ENCODE peak calls at places on chromosomes 4 and X, in seven cellular contexts. One of them, this sample, is unnamed.

GRCh38 chr4:74038161-74039064 is at the start of gene CXCL3:
- DNase-seq in IMR-90: peak; percentile 40
- DNase-seq in transverse colon: peak; percentile 86
- DNase-seq in SJSA1: peak; percentile 70
- DNase-seq in aorta: peak; percentile 89
- DNase-seq in heart left ventricle: peak; percentile 80
- DNase-seq in Peyer's patch: peak; percentile 82
- DNase-seq in this sample: peak; percentile 75

GRCh38 chr4:173399016-173399415 is at the start of gene SCRG1:
- DNase-seq in IMR-90: peak; percentile 4
- DNase-seq in transverse colon: no peak
- DNase-seq in heart left ventricle: peak; percentile 35
- DNase-seq in Peyer's patch: no peak
- DNase-seq in SJSA1: no peak
- DNase-seq in aorta: peak; percentile 61
- DNase-seq in this sample: no peak

GRCh38 chr4:107825072-107825789 is 499 bp downstream of the SGMS2 start:
- DNase-seq in heart left ventricle: peak; percentile 41
- DNase-seq in IMR-90: peak; percentile 39
- DNase-seq in transverse colon: peak; percentile 58
- DNase-seq in SJSA1: peak; percentile 64
- DNase-seq in Peyer's patch: peak; percentile 58
- DNase-seq in aorta: peak; percentile 47
- DNase-seq in this sample: peak; percentile 69

GRCh38 chr4:114997596-114997995 is 115.8 kb downstream of the NDST4 start:
- DNase-seq in heart left ventricle: no peak
- DNase-seq in SJSA1: peak; percentile 5
- DNase-seq in transverse colon: no peak
- DNase-seq in aorta: no peak
- DNase-seq in Peyer's patch: no peak
- DNase-seq in IMR-90: no peak
- DNase-seq in this sample: no peak

GRCh38 chr4:27360651-27361347 is 500.2 kb downstream of the STIM2 start:
- DNase-seq in Peyer's patch: no peak
- DNase-seq in transverse colon: no peak
- DNase-seq in SJSA1: peak; percentile 35
- DNase-seq in aorta: no peak
- DNase-seq in IMR-90: peak; percentile 4
- DNase-seq in heart left ventricle: peak; percentile 5
- DNase-seq in this sample: no peak

GRCh38 chrX:74372272-74372671 is 49.0 kb upstream of the SLC16A2 start:
- DNase-seq in transverse colon: no peak
- DNase-seq in Peyer's patch: no peak
- DNase-seq in IMR-90: no peak
- DNase-seq in heart left ventricle: no peak
- DNase-seq in aorta: no peak
- DNase-seq in SJSA1: no peak
- DNase-seq in this sample: no peak

GRCh38 chrX:110146521-110146920 is 143.6 kb downstream of the TMEM164 start:
- DNase-seq in SJSA1: peak; percentile 25
- DNase-seq in transverse colon: peak; percentile 35
- DNase-seq in Peyer's patch: peak; percentile 64
- DNase-seq in aorta: no peak
- DNase-seq in IMR-90: peak; percentile 48
- DNase-seq in heart left ventricle: peak; percentile 10
- DNase-seq in this sample: peak; percentile 45

GRCh38 chr4:107625503-107625902 is 94.5 kb downstream of the PAPSS1 start:
- DNase-seq in SJSA1: no peak
- DNase-seq in transverse colon: no peak
- DNase-seq in Peyer's patch: no peak
- DNase-seq in IMR-90: no peak
- DNase-seq in heart left ventricle: no peak
- DNase-seq in aorta: no peak
- DNase-seq in this sample: no peak

GRCh38 chr4:18366762-18367358 is 345.3 kb upstream of the LCORL start:
- DNase-seq in IMR-90: peak; percentile 6
- DNase-seq in heart left ventricle: no peak
- DNase-seq in aorta: no peak
- DNase-seq in transverse colon: no peak
- DNase-seq in Peyer's patch: no peak
- DNase-seq in SJSA1: no peak
- DNase-seq in this sample: peak; percentile 6

GRCh38 chr4:171759274-171759673 is 53.9 kb upstream of the GALNTL6 start:
- DNase-seq in IMR-90: no peak
- DNase-seq in transverse colon: no peak
- DNase-seq in SJSA1: no peak
- DNase-seq in aorta: no peak
- DNase-seq in heart left ventricle: no peak
- DNase-seq in Peyer's patch: no peak
- DNase-seq in this sample: no peak

GRCh38 chr4:75555294-75556164 is at the start of gene ODAPH:
- DNase-seq in heart left ventricle: no peak
- DNase-seq in SJSA1: peak; percentile 20
- DNase-seq in IMR-90: peak; percentile 58
- DNase-seq in aorta: no peak
- DNase-seq in Peyer's patch: peak; percentile 74
- DNase-seq in transverse colon: peak; percentile 38
- DNase-seq in this sample: no peak

GRCh38 chrX:39163585-39163984 is 362.3 kb downstream of the MID1IP1 start:
- DNase-seq in Peyer's patch: no peak
- DNase-seq in SJSA1: no peak
- DNase-seq in aorta: no peak
- DNase-seq in heart left ventricle: no peak
- DNase-seq in IMR-90: no peak
- DNase-seq in transverse colon: no peak
- DNase-seq in this sample: no peak

GRCh38 chr4:39464886-39465501 is 6.1 kb downstream of the LIAS start:
- DNase-seq in Peyer's patch: no peak
- DNase-seq in SJSA1: peak; percentile 25
- DNase-seq in IMR-90: peak; percentile 92
- DNase-seq in heart left ventricle: no peak
- DNase-seq in aorta: no peak
- DNase-seq in transverse colon: no peak
- DNase-seq in this sample: no peak

GRCh38 chr4:17781072-17781830 is at the start of gene FAM184B:
- DNase-seq in IMR-90: no peak
- DNase-seq in heart left ventricle: no peak
- DNase-seq in SJSA1: no peak
- DNase-seq in aorta: peak; percentile 45
- DNase-seq in Peyer's patch: no peak
- DNase-seq in transverse colon: no peak
- DNase-seq in this sample: no peak

GRCh38 chrX:55818673-55819375 is 101.3 kb downstream of the RRAGB start:
- DNase-seq in transverse colon: no peak
- DNase-seq in SJSA1: no peak
- DNase-seq in heart left ventricle: no peak
- DNase-seq in aorta: no peak
- DNase-seq in IMR-90: no peak
- DNase-seq in Peyer's patch: no peak
- DNase-seq in this sample: no peak

GRCh38 chr4:60241886-60242285 is 958.2 kb upstream of the ADGRL3 start:
- DNase-seq in transverse colon: no peak
- DNase-seq in aorta: no peak
- DNase-seq in IMR-90: no peak
- DNase-seq in Peyer's patch: no peak
- DNase-seq in SJSA1: no peak
- DNase-seq in heart left ventricle: no peak
- DNase-seq in this sample: no peak

GRCh38 chr4:121096629-121097028 is 24.3 kb upstream of the NDNF start:
- DNase-seq in transverse colon: no peak
- DNase-seq in Peyer's patch: no peak
- DNase-seq in heart left ventricle: no peak
- DNase-seq in aorta: no peak
- DNase-seq in IMR-90: peak; percentile 52
- DNase-seq in SJSA1: no peak
- DNase-seq in this sample: no peak

GRCh38 chr4:8907596-8908205 is 36.1 kb upstream of the HMX1 start:
- DNase-seq in heart left ventricle: no peak
- DNase-seq in IMR-90: no peak
- DNase-seq in SJSA1: no peak
- DNase-seq in Peyer's patch: peak; percentile 23
- DNase-seq in transverse colon: no peak
- DNase-seq in aorta: peak; percentile 25
- DNase-seq in this sample: peak; percentile 5

GRCh38 chr4:2178986-2179385 is 62.9 kb downstream of the HAUS3 start:
- DNase-seq in IMR-90: no peak
- DNase-seq in Peyer's patch: no peak
- DNase-seq in transverse colon: no peak
- DNase-seq in heart left ventricle: no peak
- DNase-seq in SJSA1: no peak
- DNase-seq in aorta: no peak
- DNase-seq in this sample: no peak

GRCh38 chr4:55611358-55612059 is 19.5 kb upstream of the PDCL2 start:
- DNase-seq in aorta: no peak
- DNase-seq in heart left ventricle: no peak
- DNase-seq in IMR-90: no peak
- DNase-seq in transverse colon: no peak
- DNase-seq in Peyer's patch: no peak
- DNase-seq in SJSA1: no peak
- DNase-seq in this sample: no peak

GRCh38 chr4:70734168-70734954 is 12.6 kb downstream of the RUFY3 start:
- DNase-seq in IMR-90: peak; percentile 55
- DNase-seq in Peyer's patch: peak; percentile 65
- DNase-seq in heart left ventricle: no peak
- DNase-seq in transverse colon: peak; percentile 26
- DNase-seq in SJSA1: peak; percentile 60
- DNase-seq in aorta: no peak
- DNase-seq in this sample: peak; percentile 24

GRCh38 chrX:130799393-130799792 is 103.6 kb downstream of the ENOX2 start:
- DNase-seq in transverse colon: no peak
- DNase-seq in heart left ventricle: no peak
- DNase-seq in aorta: no peak
- DNase-seq in IMR-90: peak; percentile 32
- DNase-seq in Peyer's patch: no peak
- DNase-seq in SJSA1: no peak
- DNase-seq in this sample: no peak

GRCh38 chr4:143352052-143352451 is 15.4 kb downstream of the GAB1 start:
- DNase-seq in IMR-90: no peak
- DNase-seq in Peyer's patch: no peak
- DNase-seq in transverse colon: peak; percentile 64
- DNase-seq in heart left ventricle: no peak
- DNase-seq in SJSA1: peak; percentile 73
- DNase-seq in aorta: no peak
- DNase-seq in this sample: no peak

GRCh38 chr4:109191216-109191615 is 111.2 kb downstream of the COL25A1 start:
- DNase-seq in transverse colon: no peak
- DNase-seq in SJSA1: no peak
- DNase-seq in Peyer's patch: no peak
- DNase-seq in heart left ventricle: no peak
- DNase-seq in IMR-90: no peak
- DNase-seq in aorta: no peak
- DNase-seq in this sample: no peak

GRCh38 chrX:100743009-100743615 is 11.2 kb upstream of the SYTL4 start:
- DNase-seq in heart left ventricle: no peak
- DNase-seq in Peyer's patch: no peak
- DNase-seq in transverse colon: no peak
- DNase-seq in aorta: no peak
- DNase-seq in IMR-90: no peak
- DNase-seq in SJSA1: no peak
- DNase-seq in this sample: no peak

GRCh38 chr4:186688150-186688943 is 35.3 kb downstream of the FAT1 start:
- DNase-seq in transverse colon: no peak
- DNase-seq in aorta: no peak
- DNase-seq in Peyer's patch: no peak
- DNase-seq in heart left ventricle: no peak
- DNase-seq in SJSA1: no peak
- DNase-seq in IMR-90: no peak
- DNase-seq in this sample: no peak

GRCh38 chr4:186693894-186694293 is 29.8 kb downstream of the FAT1 start:
- DNase-seq in aorta: no peak
- DNase-seq in transverse colon: no peak
- DNase-seq in SJSA1: no peak
- DNase-seq in IMR-90: no peak
- DNase-seq in Peyer's patch: no peak
- DNase-seq in heart left ventricle: no peak
- DNase-seq in this sample: no peak

GRCh38 chr4:186693159-186693815 is 30.4 kb downstream of the FAT1 start:
- DNase-seq in SJSA1: peak; percentile 88
- DNase-seq in IMR-90: peak; percentile 87
- DNase-seq in aorta: peak; percentile 89
- DNase-seq in transverse colon: peak; percentile 69
- DNase-seq in Peyer's patch: peak; percentile 61
- DNase-seq in heart left ventricle: peak; percentile 60
- DNase-seq in this sample: peak; percentile 85

GRCh38 chr4:186689476-186689875 is 34.2 kb downstream of the FAT1 start:
- DNase-seq in SJSA1: no peak
- DNase-seq in Peyer's patch: no peak
- DNase-seq in heart left ventricle: no peak
- DNase-seq in aorta: no peak
- DNase-seq in transverse colon: no peak
- DNase-seq in IMR-90: no peak
- DNase-seq in this sample: peak; percentile 19

GRCh38 chr4:186691396-186691795 is 32.3 kb downstream of the FAT1 start:
- DNase-seq in heart left ventricle: no peak
- DNase-seq in SJSA1: no peak
- DNase-seq in transverse colon: no peak
- DNase-seq in Peyer's patch: no peak
- DNase-seq in aorta: no peak
- DNase-seq in IMR-90: no peak
- DNase-seq in this sample: no peak
- H3K27ac ChIP-seq in heart left ventricle: no peak overlapping the region
- H3K27ac ChIP-seq in SJSA1: no peak overlapping the region
- H3K27ac ChIP-seq in transverse colon: no peak overlapping the region
- H3K27ac ChIP-seq in Peyer's patch: no peak overlapping the region
- H3K27ac ChIP-seq in aorta: no peak overlapping the region
- H3K27ac ChIP-seq in IMR-90: no peak overlapping the region
- H3K27ac ChIP-seq in this sample: no peak overlapping the region

GRCh38 chrX:24149346-24150050 is at the start of gene ZFX:
- DNase-seq in transverse colon: peak; percentile 82
- DNase-seq in aorta: peak; percentile 89
- DNase-seq in SJSA1: peak; percentile 64
- DNase-seq in IMR-90: peak; percentile 63
- DNase-seq in heart left ventricle: peak; percentile 52
- DNase-seq in Peyer's patch: peak; percentile 85
- DNase-seq in this sample: peak; percentile 79
- H3K4me1 ChIP-seq in transverse colon: peaks cover 29% of the 10 kb centered on the region
- H3K4me1 ChIP-seq in aorta: peaks cover 3% of the 10 kb centered on the region
- H3K4me1 ChIP-seq in SJSA1: peaks cover 41% of the 10 kb centered on the region
- H3K4me1 ChIP-seq in IMR-90: peaks cover 8% of the 10 kb centered on the region
- H3K4me1 ChIP-seq in heart left ventricle: peaks cover 58% of the 10 kb centered on the region
- H3K4me1 ChIP-seq in Peyer's patch: peaks cover 17% of the 10 kb centered on the region
- H3K4me1 ChIP-seq in this sample: peaks cover 46% of the 10 kb centered on the region

DNA sequence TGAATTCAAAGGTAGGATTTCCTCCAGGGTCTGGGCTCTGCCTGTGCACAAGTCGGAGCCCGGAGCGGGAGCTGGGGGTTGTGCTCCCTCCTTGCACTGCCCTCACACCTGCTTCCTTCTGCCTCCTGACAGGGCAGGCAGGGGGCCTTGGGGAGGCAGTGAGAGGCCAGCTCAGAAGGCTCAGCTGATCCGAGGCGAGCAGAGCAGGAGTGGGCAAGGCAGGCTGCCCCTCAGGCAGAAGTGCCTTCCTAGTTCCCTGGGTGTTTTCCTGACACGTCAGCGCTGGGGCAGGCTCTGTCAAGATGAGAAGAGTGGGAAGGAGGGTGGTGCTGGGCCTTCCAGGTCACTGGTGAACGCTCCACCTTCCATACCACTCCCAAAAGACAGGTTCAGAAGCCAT is 5.5 kb upstream of the IRAK1 start:
- DNase-seq in heart left ventricle: no peak
- DNase-seq in Peyer's patch: no peak
- DNase-seq in SJSA1: no peak
- DNase-seq in transverse colon: no peak
- DNase-seq in IMR-90: no peak
- DNase-seq in aorta: no peak
- DNase-seq in this sample: no peak
- H3K27ac ChIP-seq in heart left ventricle: no peak overlapping the region
- H3K27ac ChIP-seq in Peyer's patch: no peak overlapping the region
- H3K27ac ChIP-seq in SJSA1: no peak overlapping the region
- H3K27ac ChIP-seq in transverse colon: no peak overlapping the region
- H3K27ac ChIP-seq in IMR-90: no peak overlapping the region
- H3K27ac ChIP-seq in aorta: no peak overlapping the region
- H3K27ac ChIP-seq in this sample: no peak overlapping the region

GRCh38 chrX:13283968-13284914 is 35.6 kb downstream of the ATXN3L start:
- DNase-seq in IMR-90: peak; percentile 78
- DNase-seq in Peyer's patch: no peak
- DNase-seq in aorta: no peak
- DNase-seq in transverse colon: no peak
- DNase-seq in heart left ventricle: no peak
- DNase-seq in SJSA1: peak; percentile 40
- DNase-seq in this sample: no peak
- H3K4me1 ChIP-seq in IMR-90: peaks cover 11% of the 10 kb centered on the region
- H3K4me1 ChIP-seq in Peyer's patch: no peaks in the 10 kb centered on the region
- H3K4me1 ChIP-seq in aorta: no peaks in the 10 kb centered on the region
- H3K4me1 ChIP-seq in transverse colon: no peaks in the 10 kb centered on the region
- H3K4me1 ChIP-seq in heart left ventricle: no peaks in the 10 kb centered on the region
- H3K4me1 ChIP-seq in SJSA1: peaks cover 48% of the 10 kb centered on the region
- H3K4me1 ChIP-seq in this sample: no peaks in the 10 kb centered on the region

This sample was measured in body of pancreas.